ENCODE peak calls at places on chromosome 15, in four cellular contexts. One of them, this sample, is unnamed.

GRCh38 chr15:80780416-80781221 is 1.4 kb downstream of the CEMIP start:
- DNase-seq in GM23248: peak
- DNase-seq in fibroblast of lung: peak
- DNase-seq in neural progenitor cell: peak
- DNase-seq in this sample: peak

GRCh38 chr15:42736793-42737528 is at the start of gene CDAN1:
- DNase-seq in GM23248: peak
- DNase-seq in fibroblast of lung: peak
- DNase-seq in neural progenitor cell: peak
- DNase-seq in this sample: peak

GRCh38 chr15:59862191-59863155 is 141.6 kb upstream of the FOXB1 start:
- DNase-seq in GM23248: no peak
- DNase-seq in fibroblast of lung: no peak
- DNase-seq in neural progenitor cell: no peak
- DNase-seq in this sample: peak

GRCh38 chr15:35448294-35448693 is 97.7 kb downstream of the DPH6 start:
- DNase-seq in GM23248: no peak
- DNase-seq in fibroblast of lung: no peak
- DNase-seq in neural progenitor cell: no peak
- DNase-seq in this sample: peak

GRCh38 chr15:75532413-75533250 is 46.5 kb downstream of the PTPN9 start:
- DNase-seq in GM23248: peak
- DNase-seq in fibroblast of lung: peak
- DNase-seq in neural progenitor cell: peak
- DNase-seq in this sample: peak

GRCh38 chr15:45291822-45292582 is 40.0 kb downstream of the SLC28A2 start:
- DNase-seq in GM23248: no peak
- DNase-seq in fibroblast of lung: no peak
- DNase-seq in neural progenitor cell: no peak
- DNase-seq in this sample: no peak

GRCh38 chr15:59223736-59224135 is 17.1 kb downstream of the LDHAL6B start:
- DNase-seq in GM23248: no peak
- DNase-seq in fibroblast of lung: no peak
- DNase-seq in neural progenitor cell: no peak
- DNase-seq in this sample: no peak

GRCh38 chr15:22979699-22980188 is 424 bp downstream of the CYFIP1 start:
- DNase-seq in GM23248: peak
- DNase-seq in fibroblast of lung: peak
- DNase-seq in neural progenitor cell: peak
- DNase-seq in this sample: peak

GRCh38 chr15:44550256-44550655 is 13.3 kb downstream of the EIF3J start:
- DNase-seq in GM23248: peak
- DNase-seq in fibroblast of lung: peak
- DNase-seq in neural progenitor cell: no peak
- DNase-seq in this sample: peak

GRCh38 chr15:25345943-25346342 is 92.9 kb downstream of the UBE3A start:
- DNase-seq in GM23248: peak
- DNase-seq in fibroblast of lung: peak
- DNase-seq in neural progenitor cell: peak
- DNase-seq in this sample: no peak

GRCh38 chr15:80274554-80274953 is 22.5 kb upstream of the CTXND1 start:
- DNase-seq in GM23248: no peak
- DNase-seq in fibroblast of lung: no peak
- DNase-seq in neural progenitor cell: no peak
- DNase-seq in this sample: no peak

GRCh38 chr15:80455051-80455648 is 51.0 kb downstream of the ARNT2 start:
- DNase-seq in GM23248: peak
- DNase-seq in fibroblast of lung: peak
- DNase-seq in neural progenitor cell: no peak
- DNase-seq in this sample: peak

GRCh38 chr15:45030743-45031142 is 7.7 kb downstream of the SORD start:
- DNase-seq in GM23248: no peak
- DNase-seq in fibroblast of lung: no peak
- DNase-seq in neural progenitor cell: no peak
- DNase-seq in this sample: no peak

GRCh38 chr15:70214266-70214665 is 116.5 kb upstream of the TLE3 start:
- DNase-seq in GM23248: no peak
- DNase-seq in fibroblast of lung: no peak
- DNase-seq in neural progenitor cell: no peak
- DNase-seq in this sample: no peak

GRCh38 chr15:34318277-34319079 is 19.1 kb downstream of the SLC12A6 start:
- DNase-seq in GM23248: peak
- DNase-seq in fibroblast of lung: peak
- DNase-seq in neural progenitor cell: peak
- DNase-seq in this sample: peak

GRCh38 chr15:29568840-29569532 is 253.3 kb downstream of the TJP1 start:
- DNase-seq in GM23248: peak
- DNase-seq in fibroblast of lung: peak
- DNase-seq in neural progenitor cell: peak
- DNase-seq in this sample: peak

GRCh38 chr15:56261854-56262509 is 18.3 kb upstream of the RFX7 start:
- DNase-seq in GM23248: peak
- DNase-seq in fibroblast of lung: no peak
- DNase-seq in neural progenitor cell: no peak
- DNase-seq in this sample: no peak

GRCh38 chr15:77251662-77252061 is 168.2 kb downstream of the PEAK1 start:
- DNase-seq in GM23248: peak
- DNase-seq in fibroblast of lung: peak
- DNase-seq in neural progenitor cell: peak
- DNase-seq in this sample: peak

GRCh38 chr15:74631935-74632560 is 16.4 kb downstream of the CLK3 start:
- DNase-seq in GM23248: peak
- DNase-seq in fibroblast of lung: peak
- DNase-seq in neural progenitor cell: peak
- DNase-seq in this sample: peak

GRCh38 chr15:27993996-27994775 is 104.9 kb downstream of the OCA2 start:
- DNase-seq in GM23248: no peak
- DNase-seq in fibroblast of lung: no peak
- DNase-seq in neural progenitor cell: no peak
- DNase-seq in this sample: no peak

GRCh38 chr15:70863450-70864218 is 9.7 kb upstream of the LARP6 start:
- DNase-seq in GM23248: peak
- DNase-seq in fibroblast of lung: peak
- DNase-seq in neural progenitor cell: no peak
- DNase-seq in this sample: peak

GRCh38 chr15:92924216-92924615 is 24.1 kb downstream of the CHD2 start:
- DNase-seq in GM23248: no peak
- DNase-seq in fibroblast of lung: no peak
- DNase-seq in neural progenitor cell: no peak
- DNase-seq in this sample: no peak

GRCh38 chr15:56732881-56733130 is 503 bp downstream of the ZNF280D start:
- DNase-seq in GM23248: no peak
- DNase-seq in fibroblast of lung: no peak
- DNase-seq in neural progenitor cell: no peak
- DNase-seq in this sample: no peak

GRCh38 chr15:57307527-57308193 is 68.6 kb upstream of the CGNL1 start:
- DNase-seq in GM23248: no peak
- DNase-seq in fibroblast of lung: no peak
- DNase-seq in neural progenitor cell: no peak
- DNase-seq in this sample: peak

GRCh38 chr15:58222698-58223097 is 84.5 kb downstream of the AQP9 start:
- DNase-seq in GM23248: peak
- DNase-seq in fibroblast of lung: peak
- DNase-seq in neural progenitor cell: no peak
- DNase-seq in this sample: no peak

GRCh38 chr15:71195242-71195641 is 80.0 kb downstream of the THSD4 start:
- DNase-seq in GM23248: no peak
- DNase-seq in fibroblast of lung: no peak
- DNase-seq in neural progenitor cell: peak
- DNase-seq in this sample: peak

GRCh38 chr15:57053470-57053869 is 135.0 kb downstream of the TCF12 start:
- DNase-seq in GM23248: no peak
- DNase-seq in fibroblast of lung: no peak
- DNase-seq in neural progenitor cell: no peak
- DNase-seq in this sample: no peak

GRCh38 chr15:100663066-100663465 is 60.7 kb downstream of the ASB7 start:
- DNase-seq in GM23248: peak
- DNase-seq in fibroblast of lung: peak
- DNase-seq in neural progenitor cell: peak
- DNase-seq in this sample: peak

GRCh38 chr15:100994597-100995446 is 75.7 kb downstream of the LRRK1 start:
- DNase-seq in GM23248: no peak
- DNase-seq in fibroblast of lung: no peak
- DNase-seq in neural progenitor cell: no peak
- DNase-seq in this sample: no peak

GRCh38 chr15:28873585-28874139 is 12.1 kb upstream of the APBA2 start:
- DNase-seq in GM23248: no peak
- DNase-seq in fibroblast of lung: no peak
- DNase-seq in neural progenitor cell: no peak
- DNase-seq in this sample: no peak

GRCh38 chr15:58517252-58517681 is 85.5 kb downstream of the LIPC start:
- DNase-seq in GM23248: no peak
- DNase-seq in fibroblast of lung: no peak
- DNase-seq in neural progenitor cell: no peak
- DNase-seq in this sample: no peak

GRCh38 chr15:60829416-60829815 is 350.5 kb upstream of the ICE2 start:
- DNase-seq in GM23248: peak
- DNase-seq in fibroblast of lung: no peak
- DNase-seq in neural progenitor cell: no peak
- DNase-seq in this sample: no peak

GRCh38 chr15:70451861-70452653 is 311.3 kb downstream of the UACA start:
- DNase-seq in GM23248: no peak
- DNase-seq in fibroblast of lung: no peak
- DNase-seq in neural progenitor cell: peak
- DNase-seq in this sample: no peak

GRCh38 chr15:83219026-83219425 is 11.4 kb upstream of the HDGFL3 start:
- DNase-seq in GM23248: no peak
- DNase-seq in fibroblast of lung: peak
- DNase-seq in neural progenitor cell: no peak
- DNase-seq in this sample: peak

GRCh38 chr15:92037446-92037845 is 183.9 kb downstream of the SLCO3A1 start:
- DNase-seq in GM23248: no peak
- DNase-seq in fibroblast of lung: no peak
- DNase-seq in neural progenitor cell: no peak
- DNase-seq in this sample: no peak

DNA sequence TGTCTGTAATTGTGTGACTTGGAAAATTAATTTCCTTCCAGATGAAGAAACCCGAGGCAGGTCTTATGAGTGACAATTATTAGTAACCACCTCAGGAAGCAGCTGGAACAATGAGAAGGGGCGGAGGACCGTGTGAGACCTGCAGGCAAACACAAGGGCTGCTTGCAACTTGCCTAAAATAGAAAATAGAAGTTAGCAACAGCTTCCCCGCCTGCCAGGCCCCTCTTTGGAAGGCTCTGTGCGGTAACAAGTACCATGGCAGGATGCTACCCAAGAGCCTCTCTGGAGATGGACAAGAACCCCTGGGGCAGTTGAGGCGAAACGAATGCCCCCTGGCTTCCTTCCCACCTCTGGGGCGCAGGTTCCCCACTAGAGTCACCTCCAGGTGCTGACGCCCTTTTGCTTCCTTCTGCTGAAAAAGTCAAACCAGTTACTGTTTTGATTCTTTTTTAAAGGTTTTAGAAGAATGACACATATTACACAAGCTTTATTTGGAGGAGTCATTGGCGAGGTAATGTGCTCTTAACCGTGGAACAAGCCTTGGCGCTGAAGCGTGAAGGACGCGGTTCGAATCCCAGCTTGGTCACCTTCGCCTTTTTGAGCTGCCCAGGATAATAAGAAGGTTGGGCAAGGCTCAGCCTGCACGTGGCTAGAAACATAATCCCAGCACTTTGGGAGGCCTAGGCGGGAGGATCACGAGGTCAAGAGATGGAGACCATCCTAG is 47.0 kb upstream of the SYNM start:
- DNase-seq in GM23248: no peak
- DNase-seq in fibroblast of lung: no peak
- DNase-seq in neural progenitor cell: no peak
- DNase-seq in this sample: no peak
- H3K27ac ChIP-seq in GM23248: no peak
- H3K27ac ChIP-seq in fibroblast of lung: no peak
- H3K27ac ChIP-seq in neural progenitor cell: no peak
- H3K27ac ChIP-seq in this sample: no peak

GRCh38 chr15:73050561-73051297 is 1.5 kb upstream of the NEO1 start:
- DNase-seq in GM23248: no peak
- DNase-seq in fibroblast of lung: no peak
- DNase-seq in neural progenitor cell: no peak
- DNase-seq in this sample: no peak

GRCh38 chr15:73049564-73050215 is 2.6 kb upstream of the NEO1 start:
- DNase-seq in GM23248: no peak
- DNase-seq in fibroblast of lung: no peak
- DNase-seq in neural progenitor cell: peak
- DNase-seq in this sample: no peak

GRCh38 chr15:73051811-73052678 is at the start of gene NEO1:
- DNase-seq in GM23248: peak
- DNase-seq in fibroblast of lung: peak
- DNase-seq in neural progenitor cell: peak
- DNase-seq in this sample: peak

GRCh38 chr15:73052679-73053397 is 575 bp downstream of the NEO1 start:
- DNase-seq in GM23248: peak
- DNase-seq in fibroblast of lung: peak
- DNase-seq in neural progenitor cell: peak
- DNase-seq in this sample: no peak

GRCh38 chr15:73051402-73051810 is 857 bp upstream of the NEO1 start:
- DNase-seq in GM23248: no peak
- DNase-seq in fibroblast of lung: no peak
- DNase-seq in neural progenitor cell: no peak
- DNase-seq in this sample: peak
- TF ChIP-seq EZH2 in GM23248: no peak
- TF ChIP-seq EZH2 in fibroblast of lung: no peak
- TF ChIP-seq EZH2 in neural progenitor cell: no peak
- TF ChIP-seq EZH2 in this sample: no peak

DNA sequence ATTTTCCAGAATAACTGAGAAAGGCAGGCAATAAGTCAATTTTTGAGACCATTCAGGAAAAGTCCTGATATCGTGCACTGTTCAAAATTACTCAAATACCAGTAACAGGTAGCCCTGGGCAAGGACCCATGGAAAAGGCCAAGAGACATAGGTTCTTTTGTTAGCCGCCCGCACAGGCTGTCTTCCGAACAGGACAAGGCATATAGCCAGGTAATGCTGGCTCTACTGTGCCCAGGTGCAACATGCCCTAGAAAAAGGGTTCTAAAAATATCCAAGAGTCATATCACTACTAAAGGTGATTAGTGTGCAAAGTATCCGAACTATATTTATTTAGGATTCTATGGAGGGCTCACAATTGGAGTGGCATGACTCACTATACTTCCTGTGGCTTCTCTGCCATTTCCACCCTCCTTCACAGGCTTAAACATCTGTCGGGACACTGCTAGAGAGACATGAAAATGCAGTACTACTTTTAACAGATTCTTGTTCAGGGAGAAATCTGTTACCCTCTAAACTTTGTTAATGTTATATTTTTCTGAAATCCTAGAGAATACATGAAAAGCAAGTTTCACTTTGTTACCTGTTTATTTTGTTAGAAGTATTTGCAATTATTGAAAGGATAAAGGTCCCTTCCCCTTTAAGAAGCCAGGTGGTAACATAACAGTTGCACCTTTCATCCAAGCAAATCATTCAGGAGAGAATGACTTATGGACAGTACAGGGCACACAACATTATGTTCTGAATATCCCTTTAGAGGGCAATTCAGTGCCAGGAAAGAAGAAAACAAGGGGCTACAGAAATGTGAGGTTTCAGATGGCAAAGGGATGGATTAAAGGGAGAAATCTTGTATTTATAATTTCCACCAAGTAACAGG is 293.3 kb upstream of the THBS1 start:
- DNase-seq in GM23248: peak
- DNase-seq in fibroblast of lung: peak
- DNase-seq in neural progenitor cell: no peak
- DNase-seq in this sample: peak
- H2AFZ ChIP-seq in GM23248: no peak
- H2AFZ ChIP-seq in fibroblast of lung: no peak
- H2AFZ ChIP-seq in neural progenitor cell: no peak
- H2AFZ ChIP-seq in this sample: peak

GRCh38 chr15:98776607-98777281 is 128.4 kb downstream of the IGF1R start:
- DNase-seq in GM23248: peak
- DNase-seq in fibroblast of lung: peak
- DNase-seq in neural progenitor cell: no peak
- DNase-seq in this sample: no peak
- H3K27ac ChIP-seq in GM23248: peak
- H3K27ac ChIP-seq in fibroblast of lung: no peak
- H3K27ac ChIP-seq in neural progenitor cell: no peak
- H3K27ac ChIP-seq in this sample: no peak